ENCODE peak calls at places on chromosomes 1 and 21, in ten cellular contexts. F is tibial nerve, X is sigmoid colon, S is hepatocyte, W is breast epithelium, G is left ventricle myocardium inferior, N is cardiac muscle cell, C is PC-3, J is spleen, L is body of pancreas. K is an unnamed sample.

GRCh38 chr21:15210235-15210678 is 145.5 kb upstream of the NRIP1 start:
- DNase-seq in F (peak; percentile 84), X (peak; percentile 71), S (peak; percentile 28), W (no peak), G (peak; percentile 51), N (no peak), C (peak; percentile 94), J (peak; percentile 73), L (no peak), K (peak; percentile 83)

GRCh38 chr21:16455978-16456377 is 726.2 kb downstream of the USP25 start:
- DNase-seq in F (no peak), X (no peak), S (no peak), W (no peak), G (no peak), N (peak; percentile 25), C (no peak), J (no peak), L (no peak), K (no peak)

GRCh38 chr1:8004113-8004802 is 21.9 kb downstream of the ERRFI1 start:
- DNase-seq in F (peak; percentile 44), X (no peak), S (no peak), W (no peak), G (peak; percentile 27), N (no peak), C (no peak), J (no peak), L (peak; percentile 43), K (no peak)

GRCh38 chr21:17428484-17428869 is 84.4 kb upstream of the CXADR start:
- DNase-seq in F (no peak), X (no peak), S (no peak), W (no peak), G (no peak), N (no peak), C (no peak), J (no peak), L (no peak), K (no peak)

GRCh38 chr1:145747398-145748247 is 28.3 kb downstream of the CD160 start:
- DNase-seq in F (no peak), X (no peak), S (no peak), W (no peak), G (no peak), N (no peak), C (no peak), J (no peak), L (no peak), K (no peak)

GRCh38 chr1:110948038-110948810 is 15.5 kb downstream of the LRIF1 start:
- DNase-seq in F (no peak), X (no peak), S (no peak), W (no peak), G (no peak), N (no peak), C (peak; percentile 41), J (no peak), L (no peak), K (no peak)

GRCh38 chr21:44275041-44275440 is 10.6 kb upstream of the AIRE start:
- DNase-seq in F (no peak), X (no peak), S (no peak), W (no peak), G (no peak), N (no peak), C (no peak), J (peak; percentile 19), L (no peak), K (no peak)

GRCh38 chr1:50450861-50451653 is 27.8 kb upstream of the DMRTA2 start:
- DNase-seq in F (no peak), X (no peak), S (no peak), W (no peak), G (no peak), N (no peak), C (no peak), J (no peak), L (no peak), K (no peak)

GRCh38 chr1:77824083-77824482 is 44.6 kb downstream of the MIGA1 start:
- DNase-seq in F (no peak), X (no peak), S (no peak), W (no peak), G (no peak), N (no peak), C (peak; percentile 79), J (no peak), L (no peak), K (no peak)

DNA sequence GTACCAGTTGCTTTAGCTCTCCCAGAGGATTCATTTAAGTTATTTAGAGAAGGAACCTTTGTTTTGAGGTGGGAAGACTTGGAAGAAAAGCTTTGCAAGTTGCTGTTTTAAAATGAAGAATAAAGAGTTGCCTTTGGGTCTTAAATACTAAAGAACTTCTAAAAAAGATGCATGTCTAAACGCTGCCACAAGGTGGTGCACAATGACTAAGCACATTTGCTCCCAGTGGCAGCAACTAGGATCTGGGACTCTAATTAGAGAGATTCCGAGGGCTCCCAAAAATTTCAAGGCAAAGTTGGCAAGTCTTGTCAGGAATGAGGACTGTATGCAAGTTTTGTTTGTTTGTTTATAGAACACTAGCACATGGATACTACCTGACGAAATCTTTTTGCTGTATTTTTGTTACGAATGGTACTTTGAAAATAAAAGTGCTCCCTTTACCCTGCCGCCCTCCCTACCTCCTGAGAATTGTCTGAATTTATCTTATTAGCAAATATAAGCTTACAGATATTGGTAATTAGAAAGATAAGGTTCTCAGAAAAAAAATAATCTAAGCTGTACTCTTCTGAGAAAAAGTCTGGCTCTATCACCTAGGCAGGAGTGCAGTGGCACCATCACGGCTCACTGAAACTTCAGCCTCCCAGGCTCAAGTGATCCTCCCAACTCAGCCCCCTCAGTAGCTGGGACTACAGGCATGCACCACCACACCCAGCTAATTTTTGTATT is 121.8 kb downstream of the HFM1 start:
- DNase-seq in F (peak; percentile 80), X (peak; percentile 73), S (peak; percentile 77), W (no peak), G (no peak), N (peak; percentile 74), C (peak; percentile 82), J (no peak), L (peak; percentile 63), K (no peak)
- TF ChIP-seq CTCF in F (peak; percentile 66), X (peak; percentile 79), S (peak; percentile 92), W (peak; percentile 81), G (peak; percentile 84), N (peak; percentile 79), C (peak; percentile 88), J (peak; percentile 28), L (peak; percentile 67), K (peak; percentile 87)

DNA sequence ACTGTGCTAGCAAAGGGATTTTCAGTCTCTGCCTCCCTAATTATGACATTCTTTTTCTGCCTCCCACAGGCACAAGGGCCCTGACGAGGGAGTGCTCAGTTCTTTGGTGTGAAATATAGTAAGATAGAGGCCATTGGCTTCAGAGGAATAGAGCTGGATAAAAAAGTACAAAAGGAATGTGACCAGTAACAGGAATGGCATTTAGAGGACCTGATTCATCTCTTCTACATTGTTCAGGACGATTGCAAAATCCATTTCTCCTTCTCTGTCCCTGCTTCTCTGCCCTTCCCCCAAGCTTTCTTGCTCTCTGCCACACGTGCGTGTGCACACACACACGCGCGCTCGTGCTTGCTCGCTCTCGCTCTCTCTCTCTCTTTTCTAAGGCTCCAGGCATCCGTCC is 668.2 kb downstream of the KIF26B start:
- DNase-seq in F (no peak), X (no peak), S (peak; percentile 16), W (no peak), G (no peak), N (no peak), C (peak; percentile 89), J (no peak), L (no peak), K (no peak)
- H3K27ac ChIP-seq in F (no peak overlapping the region), X (no peak overlapping the region), S (no peak overlapping the region), W (peak overlapping the region; percentile 26), G (no peak overlapping the region), N (no peak overlapping the region), C (peak overlapping the region; percentile 39), J (no peak overlapping the region), L (no peak overlapping the region), K (peak overlapping the region; percentile 60)

GRCh38 chr1:226438007-226438406 is 30.1 kb upstream of the PARP1 start:
- DNase-seq in F (no peak), X (no peak), S (no peak), W (no peak), G (no peak), N (no peak), C (peak; percentile 70), J (no peak), L (no peak), K (no peak)

GRCh38 chr1:226432586-226433360 is 24.9 kb upstream of the PARP1 start:
- DNase-seq in F (no peak), X (no peak), S (no peak), W (no peak), G (no peak), N (no peak), C (no peak), J (no peak), L (no peak), K (no peak)

GRCh38 chr1:226436472-226436854 is 28.6 kb upstream of the PARP1 start:
- DNase-seq in F (no peak), X (no peak), S (no peak), W (no peak), G (no peak), N (no peak), C (no peak), J (no peak), L (no peak), K (no peak)

GRCh38 chr1:226440512-226440911 is 32.6 kb upstream of the PARP1 start:
- DNase-seq in F (no peak), X (no peak), S (no peak), W (no peak), G (no peak), N (no peak), C (no peak), J (no peak), L (no peak), K (no peak)

GRCh38 chr1:226436855-226437491 is 29.1 kb upstream of the PARP1 start:
- DNase-seq in F (no peak), X (no peak), S (no peak), W (no peak), G (no peak), N (no peak), C (no peak), J (peak; percentile 78), L (peak; percentile 16), K (no peak)
- H3K27me3 ChIP-seq in F (no peaks in the 10 kb centered on the region), X (no peaks in the 10 kb centered on the region), S (no peaks in the 10 kb centered on the region), W (no peaks in the 10 kb centered on the region), G (peaks cover 43% of the 10 kb centered on the region), N (no peaks in the 10 kb centered on the region), C (peaks cover 23% of the 10 kb centered on the region), J (no peaks in the 10 kb centered on the region), L (no peaks in the 10 kb centered on the region), K (no peaks in the 10 kb centered on the region)

GRCh38 chr1:9825101-9826074 is 1.6 kb upstream of the CLSTN1 start:
- DNase-seq in F (peak; percentile 44), X (peak; percentile 87), S (peak; percentile 84), W (peak; percentile 88), G (peak; percentile 31), N (peak; percentile 15), C (peak; percentile 93), J (peak; percentile 72), L (peak; percentile 89), K (peak; percentile 75)

GRCh38 chr1:9826087-9826486 is 2.3 kb upstream of the CLSTN1 start:
- DNase-seq in F (no peak), X (no peak), S (no peak), W (no peak), G (no peak), N (no peak), C (no peak), J (no peak), L (no peak), K (no peak)

GRCh38 chr1:9826616-9827015 is 2.9 kb upstream of the CLSTN1 start:
- DNase-seq in F (no peak), X (peak; percentile 20), S (no peak), W (no peak), G (no peak), N (no peak), C (no peak), J (peak; percentile 36), L (no peak), K (peak; percentile 27)

GRCh38 chr1:9824702-9825089 is 931 bp upstream of the CLSTN1 start:
- DNase-seq in F (no peak), X (no peak), S (no peak), W (no peak), G (no peak), N (no peak), C (no peak), J (no peak), L (no peak), K (no peak)

GRCh38 chr1:9827558-9828185 is 3.9 kb upstream of the CLSTN1 start:
- DNase-seq in F (no peak), X (no peak), S (no peak), W (no peak), G (no peak), N (no peak), C (no peak), J (peak; percentile 78), L (no peak), K (peak; percentile 55)
- TF ChIP-seq CTCF in F (no peak), X (no peak), S (no peak), W (peak; percentile 14), G (peak; percentile 11), N (peak; percentile 26), C (peak; percentile 39), J (no peak), L (no peak), K (peak; percentile 11)